ENCODE peak calls at places on chromosome 4, in six cellular contexts. N is HepG2, V is Peyer's patch, H is heart left ventricle, A is endothelial cell of umbilical vein, T is left ventricle myocardium inferior. Z is an unnamed sample. For H3K27me3, the result is how much of the 10 kb centered on the place peaks cover.

GRCh38 chr4:140423106-140423505 is 4.3 kb downstream of the CLGN start:
- DNase-seq in H (no peak), N (no peak), V (no peak), T (no peak), A (no peak), Z (no peak)

GRCh38 chr4:1278336-1278670 is 11.4 kb upstream of the MAEA start:
- DNase-seq in H (no peak), T (no peak), N (no peak), V (no peak), A (no peak), Z (no peak)

GRCh38 chr4:112270643-112271484 is 14.8 kb downstream of the TIFA start:
- DNase-seq in T (no peak), A (no peak), N (no peak), H (no peak), V (no peak), Z (no peak)

GRCh38 chr4:124123181-124123580 is 589.4 kb downstream of the ANKRD50 start:
- DNase-seq in T (no peak), V (no peak), H (no peak), A (no peak), N (no peak), Z (no peak)

GRCh38 chr4:79241846-79242245 is 84.0 kb downstream of the NAA11 start:
- DNase-seq in T (no peak), N (no peak), V (no peak), A (peak), H (no peak), Z (no peak)

GRCh38 chr4:44326716-44327115 is 121.9 kb downstream of the KCTD8 start:
- DNase-seq in T (no peak), H (no peak), A (no peak), N (no peak), V (no peak), Z (no peak)

GRCh38 chr4:114021445-114021844 is 42.0 kb upstream of the ARSJ start:
- DNase-seq in V (no peak), H (no peak), A (no peak), T (no peak), N (no peak), Z (no peak)

GRCh38 chr4:73828945-73829344 is 7.5 kb upstream of the CXCL6 start:
- DNase-seq in V (no peak), A (no peak), T (no peak), H (no peak), N (no peak), Z (no peak)

GRCh38 chr4:3799496-3799895 is 33.3 kb downstream of the ADRA2C start:
- DNase-seq in T (no peak), V (no peak), A (no peak), H (no peak), N (no peak), Z (no peak)

GRCh38 chr4:110493521-110493920 is 17.6 kb downstream of the ENPEP start:
- DNase-seq in A (no peak), T (no peak), N (no peak), H (no peak), V (no peak), Z (no peak)

GRCh38 chr4:37157403-37158167 is 87.0 kb upstream of the NWD2 start:
- DNase-seq in T (no peak), A (no peak), N (no peak), H (no peak), V (no peak), Z (no peak)

GRCh38 chr4:24915121-24915922 is 2.5 kb upstream of the CCDC149 start:
- DNase-seq in T (no peak), N (peak), A (peak), H (no peak), V (no peak), Z (no peak)

GRCh38 chr4:73721901-73722300 is 18.5 kb upstream of the CXCL8 start:
- DNase-seq in H (no peak), A (no peak), V (no peak), T (no peak), N (no peak), Z (no peak)

GRCh38 chr4:178958725-178959440 is 1516.6 kb upstream of the AGA start:
- DNase-seq in N (no peak), V (no peak), T (no peak), A (no peak), H (no peak), Z (no peak)

GRCh38 chr4:21467551-21467950 is 481.0 kb downstream of the KCNIP4 start:
- DNase-seq in N (no peak), A (no peak), H (no peak), T (no peak), V (no peak), Z (no peak)

DNA sequence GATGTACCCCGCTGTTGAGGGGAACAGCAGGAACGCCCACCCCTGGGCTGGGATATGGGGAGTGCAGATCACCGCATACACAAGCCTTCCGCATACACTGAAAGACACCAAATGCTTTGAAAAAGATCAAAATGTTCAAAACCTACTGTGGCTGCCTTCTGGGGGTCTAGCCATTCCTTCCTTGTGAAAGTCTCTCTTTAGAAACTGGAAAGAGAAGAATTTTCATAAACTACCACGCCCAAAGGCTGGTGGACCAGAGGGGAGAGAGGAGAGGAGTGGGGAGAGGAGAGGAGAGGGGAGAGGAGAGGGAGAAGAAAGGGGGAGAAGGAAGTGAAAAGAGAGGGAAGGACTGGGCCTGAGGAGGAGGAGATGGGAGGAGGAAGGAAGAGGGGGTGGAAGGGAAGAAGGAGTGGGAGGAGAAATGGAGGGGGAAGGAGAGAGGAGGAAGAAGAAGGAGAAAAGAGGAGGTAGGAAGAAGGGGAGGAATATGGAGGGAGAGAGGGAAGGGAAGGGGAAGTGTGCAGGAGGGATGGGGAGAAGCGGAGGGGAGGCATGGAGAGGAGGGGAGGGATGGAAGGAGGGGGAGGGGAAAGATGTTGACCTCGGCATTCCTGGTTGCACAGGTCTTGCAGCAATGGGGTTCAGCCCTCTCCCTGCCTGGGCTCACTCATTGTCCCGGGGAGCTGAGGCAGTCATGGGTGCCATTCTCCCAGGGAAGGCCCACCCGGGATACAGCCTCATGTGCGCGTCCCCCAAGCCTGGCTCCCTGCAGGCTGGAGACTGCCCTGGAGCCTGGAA is 5.5 kb upstream of the HMX1 start:
- DNase-seq in V (no peak), N (no peak), H (no peak), T (no peak), A (no peak), Z (no peak)
- H3K27me3 ChIP-seq in V (under half), N (half or more), H (half or more), T (half or more), A (under half), Z (under half)

GRCh38 chr4:155392486-155393184 is 15.9 kb upstream of the MAP9 start:
- DNase-seq in N (peak), H (no peak), A (no peak), V (no peak), T (no peak), Z (no peak)
- H3K27ac ChIP-seq in N (no peak), H (no peak), A (no peak), V (no peak), T (no peak), Z (no peak)

DNA sequence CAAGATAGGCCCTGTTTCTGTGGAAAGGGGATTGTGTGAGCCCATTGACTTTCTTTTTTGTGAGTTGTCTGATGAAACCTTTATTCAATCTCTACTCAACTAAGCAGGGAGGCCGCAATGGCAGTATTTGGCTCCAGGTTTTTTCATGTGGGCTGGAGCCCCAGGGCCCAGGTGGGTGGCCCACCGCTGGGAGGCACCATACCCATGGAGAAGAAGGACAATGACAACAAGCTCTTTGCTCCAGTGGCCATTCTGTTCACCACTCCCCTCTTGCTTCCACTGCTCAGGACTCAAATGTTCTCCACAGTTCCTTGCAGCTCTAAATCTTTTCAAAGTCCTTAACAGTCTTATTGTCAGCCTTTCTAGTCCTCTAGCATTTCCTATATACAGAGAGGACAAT is 54.1 kb downstream of the HOPX start:
- DNase-seq in T (no peak), A (peak), N (peak), V (no peak), H (no peak), Z (no peak)
- TF ChIP-seq CTCF in T (peak), A (no peak), N (peak), V (no peak), H (no peak), Z (no peak)

GRCh38 chr4:54094449-54094848 is 5.5 kb upstream of the GSX2 start:
- DNase-seq in T (no peak), N (no peak), V (no peak), H (no peak), A (no peak), Z (no peak)
- H3K27me3 ChIP-seq in T (half or more), N (half or more), V (under half), H (half or more), A (half or more), Z (half or more)

GRCh38 chr4:153346563-153346962 is 2.1 kb downstream of the MND1 start:
- DNase-seq in V (no peak), A (no peak), H (no peak), T (no peak), N (no peak), Z (no peak)
- H3K27ac ChIP-seq in V (no peak), A (no peak), H (no peak), T (no peak), N (no peak), Z (no peak)

DNA sequence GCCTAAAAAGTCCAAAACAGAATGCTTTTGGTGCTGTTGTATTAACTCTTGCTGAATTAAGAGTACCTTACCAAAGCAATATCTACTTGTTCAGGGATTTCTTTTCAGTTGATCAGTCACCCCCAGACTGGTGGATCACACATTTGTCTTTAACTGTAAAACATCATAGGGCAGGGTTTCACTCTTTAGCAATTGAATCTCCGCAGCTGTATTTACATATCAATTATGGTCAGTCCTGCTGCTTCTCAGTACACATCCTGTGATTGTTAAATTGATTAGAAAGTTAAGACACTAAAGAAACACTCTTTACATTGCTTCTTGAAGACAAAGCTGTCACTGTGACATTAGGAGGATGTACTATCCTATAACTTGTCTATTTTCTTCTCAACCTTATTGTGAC is 277.1 kb upstream of the ADGRL3 start:
- DNase-seq in H (no peak), T (no peak), N (no peak), V (no peak), A (no peak), Z (no peak)
- TF ChIP-seq CTCF in H (no peak), T (no peak), N (no peak), V (no peak), A (no peak), Z (no peak)

DNA sequence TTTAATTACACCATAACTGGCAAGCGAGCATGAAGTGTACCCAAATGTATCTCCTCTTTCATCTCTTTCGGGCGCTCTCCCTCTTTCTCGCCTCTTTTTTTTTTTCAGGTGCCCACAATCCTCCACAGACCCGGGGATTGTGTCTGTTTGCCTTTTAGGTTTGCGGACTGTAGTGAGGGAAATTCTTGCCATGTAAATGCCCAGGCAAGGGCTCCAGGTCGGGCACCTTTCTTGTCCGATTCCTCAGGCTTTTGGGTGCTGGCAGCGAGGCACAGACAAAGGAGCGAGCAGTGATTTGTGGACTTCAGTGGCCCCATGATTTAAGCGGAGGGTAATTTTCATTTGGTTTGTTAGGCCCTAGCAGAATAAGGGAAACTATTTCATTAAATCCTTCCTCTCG is 1.1 kb upstream of the PHOX2B start:
- DNase-seq in N (no peak), A (no peak), T (no peak), V (no peak), H (no peak), Z (no peak)
- H3K27me3 ChIP-seq in N (half or more), A (half or more), T (half or more), V (under half), H (half or more), Z (half or more)

Z was measured in CD4-positive, alpha-beta T cell.